ENCODE peak calls at places on chromosomes 2 and 18, in seven cellular contexts. C, L, A, D, H, Q and N are unnamed samples.

GRCh38 chr2:3082705-3083104 is 294.9 kb downstream of the EIPR1 start:
- DNase-seq in C (no peak), L (no peak), A (no peak), D (no peak), H (no peak), Q (no peak), N (no peak)

GRCh38 chr2:59458862-59459261 is 1094.6 kb downstream of the BCL11A start:
- DNase-seq in C (no peak), L (no peak), A (peak; percentile 75), D (no peak), H (no peak), Q (no peak), N (no peak)

GRCh38 chr2:224183086-224183485 is 144.0 kb upstream of the SERPINE2 start:
- DNase-seq in C (no peak), L (no peak), A (no peak), D (no peak), H (no peak), Q (no peak), N (no peak)

GRCh38 chr18:63788447-63789096 is 13.4 kb downstream of the SERPINB7 start:
- DNase-seq in C (no peak), L (peak; percentile 92), A (no peak), D (no peak), H (peak; percentile 85), Q (no peak), N (no peak)

GRCh38 chr2:192000196-192000990 is 153.5 kb upstream of the CAVIN2 start:
- DNase-seq in C (no peak), L (no peak), A (no peak), D (no peak), H (no peak), Q (no peak), N (no peak)

GRCh38 chr2:153235516-153235915 is 243.0 kb downstream of the RPRM start:
- DNase-seq in C (peak; percentile 18), L (no peak), A (no peak), D (peak; percentile 49), H (no peak), Q (peak; percentile 17), N (no peak)

GRCh38 chr2:26849056-26850001 is 1.4 kb downstream of the DPYSL5 start:
- DNase-seq in C (no peak), L (no peak), A (peak; percentile 81), D (no peak), H (no peak), Q (no peak), N (peak; percentile 55)

GRCh38 chr18:2223394-2223793 is 347.9 kb downstream of the METTL4 start:
- DNase-seq in C (no peak), L (peak; percentile 24), A (no peak), D (no peak), H (no peak), Q (no peak), N (no peak)

GRCh38 chr2:64987963-64988419 is 1.2 kb upstream of the SLC1A4 start:
- DNase-seq in C (no peak), L (peak; percentile 96), A (no peak), D (no peak), H (no peak), Q (no peak), N (no peak)

GRCh38 chr2:223046470-223047053 is 5.4 kb upstream of the KCNE4 start:
- DNase-seq in C (no peak), L (peak; percentile 62), A (no peak), D (no peak), H (no peak), Q (no peak), N (no peak)

GRCh38 chr2:85369500-85369899 is 14.9 kb downstream of the ELMOD3 start:
- DNase-seq in C (no peak), L (no peak), A (no peak), D (no peak), H (no peak), Q (no peak), N (no peak)

GRCh38 chr2:199430219-199430618 is 27.5 kb downstream of the SATB2 start:
- DNase-seq in C (no peak), L (no peak), A (no peak), D (no peak), H (no peak), Q (no peak), N (no peak)
- H3K27ac ChIP-seq in C (no peak overlapping the region), L (no peak overlapping the region), A (no peak overlapping the region), D (no peak overlapping the region), H (no peak overlapping the region), Q (no peak overlapping the region), N (no peak overlapping the region)

GRCh38 chr2:89775885-89776284 is 1084.4 kb downstream of the RPIA start:
- DNase-seq in C (no peak), L (no peak), A (no peak), D (no peak), H (no peak), Q (no peak), N (no peak)

GRCh38 chr2:89781962-89782361 is 1090.5 kb downstream of the RPIA start:
- DNase-seq in C (no peak), L (no peak), A (no peak), D (no peak), H (no peak), Q (no peak), N (no peak)

GRCh38 chr2:89784960-89785359 is 1093.5 kb downstream of the RPIA start:
- DNase-seq in C (no peak), L (no peak), A (no peak), D (no peak), H (no peak), Q (no peak), N (no peak)

GRCh38 chr2:89780318-89780717 is 1088.8 kb downstream of the RPIA start:
- DNase-seq in C (no peak), L (no peak), A (no peak), D (no peak), H (no peak), Q (no peak), N (no peak)
- H3K9me3 ChIP-seq in C (peaks cover 61% of the 10 kb centered on the region), L (peaks cover 19% of the 10 kb centered on the region), A (peaks cover 100% of the 10 kb centered on the region), D (no peaks in the 10 kb centered on the region), H (peaks cover 32% of the 10 kb centered on the region), Q (peaks cover 12% of the 10 kb centered on the region), N (peaks cover 95% of the 10 kb centered on the region)

DNA sequence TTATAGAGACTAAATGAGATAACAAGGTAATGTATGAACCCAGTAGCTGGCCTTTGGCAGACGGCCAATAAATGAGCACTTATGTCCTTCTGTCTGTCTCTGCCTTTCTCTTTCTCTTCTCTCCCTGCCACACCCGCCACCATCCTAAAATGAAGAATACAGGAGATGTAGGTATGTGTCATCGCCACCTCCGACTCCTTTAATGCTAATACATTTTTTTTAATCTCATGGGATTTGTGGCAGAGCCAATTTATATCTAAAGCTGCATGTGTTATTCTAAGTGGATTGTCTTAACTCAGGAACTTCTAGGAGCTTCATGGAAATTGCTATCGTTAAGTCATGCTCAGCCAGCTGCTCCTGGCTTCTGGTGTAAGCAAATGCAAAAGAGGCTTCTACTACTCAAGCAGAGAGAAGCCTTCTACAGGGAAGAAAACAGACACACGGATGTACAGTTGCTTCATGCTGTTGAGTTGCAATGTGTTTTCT is 2.2 kb downstream of the TM4SF20 start:
- DNase-seq in C (no peak), L (peak; percentile 70), A (no peak), D (no peak), H (no peak), Q (no peak), N (no peak)
- H3K27ac ChIP-seq in C (no peak overlapping the region), L (peak overlapping the region; percentile 87), A (no peak overlapping the region), D (no peak overlapping the region), H (no peak overlapping the region), Q (no peak overlapping the region), N (no peak overlapping the region)

GRCh38 chr2:57100436-57100835 is 916.6 kb downstream of the CCDC85A start:
- DNase-seq in C (no peak), L (no peak), A (no peak), D (no peak), H (no peak), Q (no peak), N (no peak)
- H3K9me3 ChIP-seq in C (no peaks in the 10 kb centered on the region), L (no peaks in the 10 kb centered on the region), A (no peaks in the 10 kb centered on the region), D (no peaks in the 10 kb centered on the region), H (no peaks in the 10 kb centered on the region), Q (no peaks in the 10 kb centered on the region), N (no peaks in the 10 kb centered on the region)

DNA sequence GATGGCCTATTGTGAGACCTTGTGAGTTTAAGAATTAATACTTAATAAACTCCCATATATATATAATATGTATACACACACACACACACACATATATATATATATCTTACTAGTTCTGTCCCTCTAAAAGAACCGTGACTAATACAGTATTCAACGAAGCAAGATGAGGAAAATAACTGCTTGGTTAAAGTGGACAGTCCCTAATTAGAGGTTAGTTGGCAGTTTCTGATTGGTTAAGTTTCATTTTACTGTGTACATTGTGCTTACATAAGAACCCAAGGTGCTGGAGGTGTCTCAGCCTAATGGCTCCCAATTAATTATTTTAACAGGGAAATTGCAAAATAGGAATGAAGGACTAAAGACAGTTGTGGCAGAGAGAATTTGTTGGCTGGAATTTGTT is 132.1 kb downstream of the STRN start:
- DNase-seq in C (no peak), L (no peak), A (no peak), D (no peak), H (no peak), Q (no peak), N (no peak)
- H3K27ac ChIP-seq in C (no peak overlapping the region), L (no peak overlapping the region), A (no peak overlapping the region), D (no peak overlapping the region), H (no peak overlapping the region), Q (no peak overlapping the region), N (no peak overlapping the region)

DNA sequence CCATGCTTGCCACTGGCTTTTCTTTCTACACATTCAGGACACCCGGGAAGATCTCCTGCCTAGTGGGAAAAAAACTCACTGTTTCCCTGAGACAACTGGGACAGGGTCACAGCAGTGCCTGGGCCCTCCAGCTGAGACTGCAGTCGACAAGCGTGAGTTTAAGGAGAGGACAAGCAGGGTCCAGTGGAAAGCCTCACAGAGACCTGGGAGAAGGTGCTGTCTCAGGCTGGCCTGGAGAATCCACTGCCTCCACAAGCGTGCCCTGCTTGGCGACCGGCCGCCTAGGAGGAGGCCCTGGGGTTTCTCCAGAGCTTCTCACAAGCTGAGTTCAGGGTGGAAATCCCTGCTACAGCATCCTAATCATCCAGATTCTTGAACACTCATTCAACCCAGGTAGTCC is 519.6 kb upstream of the RAB6C start:
- DNase-seq in C (no peak), L (no peak), A (no peak), D (no peak), H (no peak), Q (no peak), N (no peak)
- H3K9me3 ChIP-seq in C (no peaks in the 10 kb centered on the region), L (no peaks in the 10 kb centered on the region), A (no peaks in the 10 kb centered on the region), D (no peaks in the 10 kb centered on the region), H (no peaks in the 10 kb centered on the region), Q (no peaks in the 10 kb centered on the region), N (no peaks in the 10 kb centered on the region)

DNA sequence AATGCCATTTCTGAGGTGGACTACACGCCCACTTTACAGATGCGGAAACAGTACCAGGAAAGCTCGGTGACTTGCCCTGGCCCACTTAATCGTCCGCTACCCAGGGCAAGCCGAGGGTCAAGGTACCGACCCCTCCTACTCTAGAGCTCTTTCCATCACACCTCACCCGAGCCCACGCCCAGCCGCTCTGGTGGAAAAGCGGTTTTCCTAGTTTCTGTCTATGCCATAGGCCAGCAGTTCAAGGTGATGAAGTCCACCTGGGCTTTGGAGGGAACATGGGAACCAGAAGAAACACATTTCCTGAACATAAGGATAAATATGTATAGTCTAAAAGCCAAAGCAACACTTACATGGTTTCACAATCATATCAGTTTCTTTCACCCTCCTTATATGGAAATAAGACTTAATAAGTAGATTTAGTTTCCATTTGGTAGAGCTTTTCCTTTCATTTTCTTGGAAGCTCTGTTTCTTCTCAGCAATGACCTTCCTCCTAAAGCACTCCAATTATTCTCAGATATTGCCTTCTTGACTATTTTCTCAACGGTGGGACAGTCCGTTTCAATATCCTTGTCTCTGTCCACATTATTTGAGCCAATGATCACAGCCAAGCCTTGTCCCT is 589 bp downstream of the VWA3B start:
- DNase-seq in C (no peak), L (peak; percentile 9), A (no peak), D (no peak), H (no peak), Q (no peak), N (no peak)
- H3K27ac ChIP-seq in C (no peak overlapping the region), L (no peak overlapping the region), A (no peak overlapping the region), D (no peak overlapping the region), H (no peak overlapping the region), Q (no peak overlapping the region), N (no peak overlapping the region)